ENCODE peak calls at places on chromosomes 5 and 9, in six cellular contexts. T is effector CD8-positive, alpha-beta T cell; I is stomach; G is GM20000; Z is adrenal gland; V is LoVo. O is an unnamed sample.

GRCh38 chr9:88833946-88834345 is 157.3 kb upstream of the S1PR3 start:
- DNase-seq in T (no peak), V (no peak), G (no peak), I (no peak), Z (no peak), O (no peak)

GRCh38 chr9:114250235-114250568 is 72.7 kb upstream of the ORM1 start:
- DNase-seq in V (no peak), T (no peak), G (no peak), Z (no peak), I (peak), O (no peak)

GRCh38 chr9:5832093-5832542 is 799 bp downstream of the ERMP1 start:
- DNase-seq in T (no peak), Z (no peak), G (no peak), V (no peak), I (no peak), O (no peak)

GRCh38 chr5:83608122-83608521 is 112.5 kb downstream of the HAPLN1 start:
- DNase-seq in V (peak), T (no peak), Z (peak), I (peak), G (peak), O (peak)

GRCh38 chr5:113219695-113220094 is 215.1 kb downstream of the TSSK1B start:
- DNase-seq in T (no peak), V (no peak), I (no peak), Z (no peak), G (no peak), O (no peak)

GRCh38 chr5:123371575-123372179 is 51.5 kb downstream of the CEP120 start:
- DNase-seq in V (peak), Z (peak), I (peak), T (peak), G (no peak), O (peak)

GRCh38 chr9:84301851-84302250 is 38.7 kb downstream of the SLC28A3 start:
- DNase-seq in V (no peak), I (no peak), Z (no peak), T (no peak), G (no peak), O (no peak)

GRCh38 chr5:119022017-119022745 is 33.8 kb upstream of the DTWD2 start:
- DNase-seq in V (peak), G (peak), I (no peak), T (no peak), Z (no peak), O (peak)

GRCh38 chr9:85949591-85950335 is 8.8 kb downstream of the NAA35 start:
- DNase-seq in G (no peak), Z (no peak), T (no peak), I (no peak), V (no peak), O (no peak)

O was measured in COR-L47.